ENCODE peak calls at places on chromosomes 11 and 22, in nine cellular contexts. E, R, P, X, W, L, D, O and F are unnamed samples.

GRCh38 chr11:115653926-115654325 is 149.7 kb upstream of the CADM1 start:
- DNase-seq in P (no peak), O (no peak), L (no peak), W (no peak), E (no peak), D (no peak), X (no peak), R (no peak), F (no peak)

GRCh38 chr11:17805873-17806272 is 71.3 kb downstream of the KCNC1 start:
- DNase-seq in P (no peak), R (no peak), O (no peak), D (no peak), E (no peak), X (no peak), L (no peak), W (no peak), F (no peak)

GRCh38 chr11:47466701-47467250 is 17.8 kb upstream of the RAPSN start:
- DNase-seq in E (no peak), L (no peak), O (no peak), W (no peak), D (peak), X (peak), P (no peak), R (peak), F (no peak)

GRCh38 chr22:43829448-43829821 is 17.3 kb upstream of the EFCAB6 start:
- DNase-seq in D (peak), L (no peak), E (no peak), X (no peak), W (no peak), P (no peak), O (no peak), R (peak), F (no peak)

GRCh38 chr11:124762624-124763155 is 600 bp upstream of the ESAM start:
- DNase-seq in P (peak), E (no peak), D (no peak), L (no peak), X (no peak), W (no peak), R (peak), O (no peak), F (peak)

GRCh38 chr11:13876423-13876822 is 86.1 kb upstream of the SPON1 start:
- DNase-seq in E (no peak), P (no peak), D (no peak), X (no peak), O (no peak), W (no peak), R (no peak), L (no peak), F (no peak)

GRCh38 chr11:62256281-62256680 is 13.7 kb upstream of the SCGB2A2 start:
- DNase-seq in X (no peak), W (no peak), L (no peak), R (no peak), D (no peak), P (no peak), O (no peak), E (no peak), F (no peak)

GRCh38 chr11:11068113-11068512 is 210.3 kb upstream of the ZBED5 start:
- DNase-seq in L (no peak), R (no peak), E (no peak), O (no peak), P (no peak), D (no peak), X (no peak), W (no peak), F (no peak)

GRCh38 chr11:112554586-112554985 is 293.9 kb upstream of the PLET1 start:
- DNase-seq in W (no peak), E (no peak), X (no peak), L (no peak), D (no peak), R (no peak), P (no peak), O (no peak), F (no peak)

GRCh38 chr22:50145741-50146439 is 24.6 kb upstream of the PANX2 start:
- DNase-seq in R (no peak), O (no peak), W (no peak), P (no peak), D (no peak), X (no peak), E (no peak), L (no peak), F (no peak)

GRCh38 chr11:61888043-61888442 is 3.3 kb downstream of the FADS3 start:
- DNase-seq in P (no peak), R (no peak), O (no peak), L (peak), D (no peak), X (no peak), E (no peak), W (no peak), F (no peak)

GRCh38 chr11:843818-844692 is 1.4 kb downstream of the TSPAN4 start:
- DNase-seq in D (no peak), E (no peak), W (peak), L (peak), R (no peak), X (no peak), P (peak), O (no peak), F (peak)

GRCh38 chr11:13009476-13009920 is 382 bp downstream of the RASSF10 start:
- DNase-seq in W (no peak), L (no peak), X (no peak), O (no peak), D (no peak), E (no peak), P (no peak), R (no peak), F (peak)

GRCh38 chr11:5275369-5276110 is 5.8 kb upstream of the HBE1 start:
- DNase-seq in X (no peak), D (no peak), W (no peak), P (no peak), E (no peak), R (no peak), L (no peak), O (no peak), F (no peak)

GRCh38 chr11:69293819-69294505 is at the start of gene MYEOV:
- DNase-seq in W (no peak), P (peak), O (no peak), D (peak), R (no peak), X (no peak), L (peak), E (peak), F (no peak)

GRCh38 chr22:45552580-45553332 is 50.1 kb downstream of the FBLN1 start:
- DNase-seq in D (no peak), R (no peak), X (no peak), L (peak), W (no peak), O (no peak), P (peak), E (no peak), F (no peak)